ENCODE peak calls at places on chromosomes 2 and 18, in six cellular contexts. One of them, this sample, is unnamed.

GRCh38 chr18:55338955-55339662 is 248.9 kb downstream of the TCF4 start:
- DNase-seq in osteoblast: no peak
- DNase-seq in fibroblast of pulmonary artery: no peak
- DNase-seq in right lobe of liver: no peak
- DNase-seq in mesothelial cell of epicardium: no peak
- DNase-seq in tibial nerve: no peak
- DNase-seq in this sample: peak

GRCh38 chr2:161415041-161415440 is 1.1 kb upstream of the TBR1 start:
- DNase-seq in osteoblast: peak
- DNase-seq in fibroblast of pulmonary artery: no peak
- DNase-seq in right lobe of liver: no peak
- DNase-seq in mesothelial cell of epicardium: peak
- DNase-seq in tibial nerve: no peak
- DNase-seq in this sample: no peak

GRCh38 chr2:26451700-26452099 is 26.2 kb downstream of the OTOF start:
- DNase-seq in osteoblast: no peak
- DNase-seq in fibroblast of pulmonary artery: no peak
- DNase-seq in right lobe of liver: no peak
- DNase-seq in mesothelial cell of epicardium: no peak
- DNase-seq in tibial nerve: no peak
- DNase-seq in this sample: no peak

GRCh38 chr2:46569061-46569560 is 89.7 kb downstream of the TMEM247 start:
- DNase-seq in osteoblast: no peak
- DNase-seq in fibroblast of pulmonary artery: no peak
- DNase-seq in right lobe of liver: no peak
- DNase-seq in mesothelial cell of epicardium: no peak
- DNase-seq in tibial nerve: no peak
- DNase-seq in this sample: peak

GRCh38 chr2:48200591-48201293 is 294.4 kb upstream of the FBXO11 start:
- DNase-seq in osteoblast: no peak
- DNase-seq in fibroblast of pulmonary artery: no peak
- DNase-seq in right lobe of liver: no peak
- DNase-seq in mesothelial cell of epicardium: no peak
- DNase-seq in tibial nerve: no peak
- DNase-seq in this sample: no peak

GRCh38 chr2:233799716-233800115 is 21.6 kb downstream of the MROH2A start:
- DNase-seq in osteoblast: peak
- DNase-seq in fibroblast of pulmonary artery: no peak
- DNase-seq in right lobe of liver: no peak
- DNase-seq in mesothelial cell of epicardium: no peak
- DNase-seq in tibial nerve: no peak
- DNase-seq in this sample: no peak

GRCh38 chr18:47613929-47614328 is 316.5 kb downstream of the SMAD2 start:
- DNase-seq in osteoblast: no peak
- DNase-seq in fibroblast of pulmonary artery: no peak
- DNase-seq in right lobe of liver: no peak
- DNase-seq in mesothelial cell of epicardium: no peak
- DNase-seq in tibial nerve: no peak
- DNase-seq in this sample: no peak

GRCh38 chr2:135803276-135803675 is 33.7 kb downstream of the LCT start:
- DNase-seq in osteoblast: no peak
- DNase-seq in fibroblast of pulmonary artery: no peak
- DNase-seq in right lobe of liver: no peak
- DNase-seq in mesothelial cell of epicardium: no peak
- DNase-seq in tibial nerve: no peak
- DNase-seq in this sample: no peak

GRCh38 chr2:46837112-46837454 is 78.5 kb downstream of the MCFD2 start:
- DNase-seq in osteoblast: no peak
- DNase-seq in fibroblast of pulmonary artery: no peak
- DNase-seq in right lobe of liver: peak
- DNase-seq in mesothelial cell of epicardium: no peak
- DNase-seq in tibial nerve: no peak
- DNase-seq in this sample: no peak

GRCh38 chr2:205906419-205906818 is 179.6 kb downstream of the INO80D start:
- DNase-seq in osteoblast: no peak
- DNase-seq in fibroblast of pulmonary artery: no peak
- DNase-seq in right lobe of liver: no peak
- DNase-seq in mesothelial cell of epicardium: no peak
- DNase-seq in tibial nerve: no peak
- DNase-seq in this sample: no peak

GRCh38 chr2:239726091-239726591 is 299.0 kb downstream of the NDUFA10 start:
- DNase-seq in osteoblast: no peak
- DNase-seq in fibroblast of pulmonary artery: no peak
- DNase-seq in right lobe of liver: no peak
- DNase-seq in mesothelial cell of epicardium: no peak
- DNase-seq in tibial nerve: no peak
- DNase-seq in this sample: no peak

GRCh38 chr18:36397033-36397432 is 99.5 kb downstream of the FHOD3 start:
- DNase-seq in osteoblast: no peak
- DNase-seq in fibroblast of pulmonary artery: no peak
- DNase-seq in right lobe of liver: no peak
- DNase-seq in mesothelial cell of epicardium: no peak
- DNase-seq in tibial nerve: no peak
- DNase-seq in this sample: no peak

GRCh38 chr2:7916670-7917069 is 765.2 kb upstream of the ID2 start:
- DNase-seq in osteoblast: no peak
- DNase-seq in fibroblast of pulmonary artery: no peak
- DNase-seq in right lobe of liver: no peak
- DNase-seq in mesothelial cell of epicardium: no peak
- DNase-seq in tibial nerve: no peak
- DNase-seq in this sample: no peak

GRCh38 chr2:231900486-231900942 is 25.7 kb downstream of the NPPC start:
- DNase-seq in osteoblast: peak
- DNase-seq in fibroblast of pulmonary artery: peak
- DNase-seq in right lobe of liver: peak
- DNase-seq in mesothelial cell of epicardium: peak
- DNase-seq in tibial nerve: peak
- DNase-seq in this sample: peak

GRCh38 chr18:55983433-55983832 is 395.4 kb upstream of the TCF4 start:
- DNase-seq in osteoblast: peak
- DNase-seq in fibroblast of pulmonary artery: no peak
- DNase-seq in right lobe of liver: no peak
- DNase-seq in mesothelial cell of epicardium: no peak
- DNase-seq in tibial nerve: no peak
- DNase-seq in this sample: no peak

GRCh38 chr2:232889876-232890401 is 19.9 kb downstream of the SNORC start:
- DNase-seq in osteoblast: peak
- DNase-seq in fibroblast of pulmonary artery: no peak
- DNase-seq in right lobe of liver: no peak
- DNase-seq in mesothelial cell of epicardium: no peak
- DNase-seq in tibial nerve: no peak
- DNase-seq in this sample: no peak

GRCh38 chr2:160647967-160648685 is 154.5 kb upstream of the RBMS1 start:
- DNase-seq in osteoblast: no peak
- DNase-seq in fibroblast of pulmonary artery: no peak
- DNase-seq in right lobe of liver: no peak
- DNase-seq in mesothelial cell of epicardium: no peak
- DNase-seq in tibial nerve: no peak
- DNase-seq in this sample: no peak

GRCh38 chr2:161976300-161976699 is 97.7 kb downstream of the DPP4 start:
- DNase-seq in osteoblast: no peak
- DNase-seq in fibroblast of pulmonary artery: no peak
- DNase-seq in right lobe of liver: no peak
- DNase-seq in mesothelial cell of epicardium: no peak
- DNase-seq in tibial nerve: no peak
- DNase-seq in this sample: peak

GRCh38 chr2:130917006-130917688 is 80.4 kb downstream of the ARHGEF4 start:
- DNase-seq in osteoblast: peak
- DNase-seq in fibroblast of pulmonary artery: no peak
- DNase-seq in right lobe of liver: no peak
- DNase-seq in mesothelial cell of epicardium: no peak
- DNase-seq in tibial nerve: no peak
- DNase-seq in this sample: no peak

GRCh38 chr18:7575465-7576026 is 8.4 kb downstream of the PTPRM start:
- DNase-seq in osteoblast: peak
- DNase-seq in fibroblast of pulmonary artery: peak
- DNase-seq in right lobe of liver: no peak
- DNase-seq in mesothelial cell of epicardium: no peak
- DNase-seq in tibial nerve: no peak
- DNase-seq in this sample: peak

GRCh38 chr2:75709297-75709696 is 1.4 kb downstream of the GCFC2 start:
- DNase-seq in osteoblast: peak
- DNase-seq in fibroblast of pulmonary artery: no peak
- DNase-seq in right lobe of liver: no peak
- DNase-seq in mesothelial cell of epicardium: no peak
- DNase-seq in tibial nerve: no peak
- DNase-seq in this sample: peak

GRCh38 chr2:160666019-160666676 is 172.5 kb upstream of the RBMS1 start:
- DNase-seq in osteoblast: peak
- DNase-seq in fibroblast of pulmonary artery: peak
- DNase-seq in right lobe of liver: no peak
- DNase-seq in mesothelial cell of epicardium: no peak
- DNase-seq in tibial nerve: no peak
- DNase-seq in this sample: peak

GRCh38 chr2:2874805-2875204 is 502.8 kb downstream of the EIPR1 start:
- DNase-seq in osteoblast: no peak
- DNase-seq in fibroblast of pulmonary artery: no peak
- DNase-seq in right lobe of liver: no peak
- DNase-seq in mesothelial cell of epicardium: no peak
- DNase-seq in tibial nerve: no peak
- DNase-seq in this sample: no peak

GRCh38 chr2:97748397-97748796 is 35.0 kb downstream of the ZAP70 start:
- DNase-seq in osteoblast: peak
- DNase-seq in fibroblast of pulmonary artery: peak
- DNase-seq in right lobe of liver: no peak
- DNase-seq in mesothelial cell of epicardium: no peak
- DNase-seq in tibial nerve: no peak
- DNase-seq in this sample: no peak

GRCh38 chr2:183026424-183026823 is 11.8 kb downstream of the NCKAP1 start:
- DNase-seq in osteoblast: no peak
- DNase-seq in fibroblast of pulmonary artery: no peak
- DNase-seq in right lobe of liver: no peak
- DNase-seq in mesothelial cell of epicardium: no peak
- DNase-seq in tibial nerve: no peak
- DNase-seq in this sample: peak

GRCh38 chr18:32753656-32754221 is 19.1 kb downstream of the KLHL14 start:
- DNase-seq in osteoblast: no peak
- DNase-seq in fibroblast of pulmonary artery: no peak
- DNase-seq in right lobe of liver: no peak
- DNase-seq in mesothelial cell of epicardium: no peak
- DNase-seq in tibial nerve: no peak
- DNase-seq in this sample: no peak

GRCh38 chr2:43218221-43218549 is 8.2 kb downstream of the ZFP36L2 start:
- DNase-seq in osteoblast: peak
- DNase-seq in fibroblast of pulmonary artery: no peak
- DNase-seq in right lobe of liver: no peak
- DNase-seq in mesothelial cell of epicardium: no peak
- DNase-seq in tibial nerve: no peak
- DNase-seq in this sample: peak

GRCh38 chr2:113703404-113704299 is 52.8 kb downstream of the SLC35F5 start:
- DNase-seq in osteoblast: no peak
- DNase-seq in fibroblast of pulmonary artery: no peak
- DNase-seq in right lobe of liver: no peak
- DNase-seq in mesothelial cell of epicardium: no peak
- DNase-seq in tibial nerve: no peak
- DNase-seq in this sample: no peak

GRCh38 chr2:113705982-113706523 is 50.4 kb downstream of the SLC35F5 start:
- DNase-seq in osteoblast: no peak
- DNase-seq in fibroblast of pulmonary artery: no peak
- DNase-seq in right lobe of liver: no peak
- DNase-seq in mesothelial cell of epicardium: no peak
- DNase-seq in tibial nerve: no peak
- DNase-seq in this sample: no peak

GRCh38 chr2:113697516-113697915 is 58.9 kb downstream of the SLC35F5 start:
- DNase-seq in osteoblast: no peak
- DNase-seq in fibroblast of pulmonary artery: no peak
- DNase-seq in right lobe of liver: no peak
- DNase-seq in mesothelial cell of epicardium: no peak
- DNase-seq in tibial nerve: no peak
- DNase-seq in this sample: no peak

GRCh38 chr2:113699048-113699447 is 57.4 kb downstream of the SLC35F5 start:
- DNase-seq in osteoblast: peak
- DNase-seq in fibroblast of pulmonary artery: no peak
- DNase-seq in right lobe of liver: no peak
- DNase-seq in mesothelial cell of epicardium: no peak
- DNase-seq in tibial nerve: no peak
- DNase-seq in this sample: no peak

GRCh38 chr2:113700186-113700841 is 56.1 kb downstream of the SLC35F5 start:
- DNase-seq in osteoblast: peak
- DNase-seq in fibroblast of pulmonary artery: peak
- DNase-seq in right lobe of liver: no peak
- DNase-seq in mesothelial cell of epicardium: no peak
- DNase-seq in tibial nerve: no peak
- DNase-seq in this sample: peak
- TF ChIP-seq CTCF in osteoblast: peak
- TF ChIP-seq CTCF in fibroblast of pulmonary artery: no peak
- TF ChIP-seq CTCF in right lobe of liver: peak
- TF ChIP-seq CTCF in mesothelial cell of epicardium: no peak
- TF ChIP-seq CTCF in tibial nerve: no peak
- TF ChIP-seq CTCF in this sample: no peak

GRCh38 chr2:106572541-106573148 is 85.5 kb downstream of the CD8B2 start:
- DNase-seq in osteoblast: no peak
- DNase-seq in fibroblast of pulmonary artery: no peak
- DNase-seq in right lobe of liver: no peak
- DNase-seq in mesothelial cell of epicardium: no peak
- DNase-seq in tibial nerve: no peak
- DNase-seq in this sample: no peak
- TF ChIP-seq CTCF in osteoblast: peak
- TF ChIP-seq CTCF in fibroblast of pulmonary artery: peak
- TF ChIP-seq CTCF in right lobe of liver: peak
- TF ChIP-seq CTCF in mesothelial cell of epicardium: peak
- TF ChIP-seq CTCF in tibial nerve: peak
- TF ChIP-seq CTCF in this sample: peak

GRCh38 chr2:30472326-30472725 is 25.3 kb downstream of the LCLAT1 start:
- DNase-seq in osteoblast: no peak
- DNase-seq in fibroblast of pulmonary artery: no peak
- DNase-seq in right lobe of liver: no peak
- DNase-seq in mesothelial cell of epicardium: no peak
- DNase-seq in tibial nerve: no peak
- DNase-seq in this sample: peak

GRCh38 chr2:30480703-30481322 is 33.8 kb downstream of the LCLAT1 start:
- DNase-seq in osteoblast: no peak
- DNase-seq in fibroblast of pulmonary artery: no peak
- DNase-seq in right lobe of liver: no peak
- DNase-seq in mesothelial cell of epicardium: no peak
- DNase-seq in tibial nerve: no peak
- DNase-seq in this sample: no peak

GRCh38 chr2:30470426-30470825 is 23.4 kb downstream of the LCLAT1 start:
- DNase-seq in osteoblast: no peak
- DNase-seq in fibroblast of pulmonary artery: no peak
- DNase-seq in right lobe of liver: no peak
- DNase-seq in mesothelial cell of epicardium: no peak
- DNase-seq in tibial nerve: no peak
- DNase-seq in this sample: peak

GRCh38 chr2:30476636-30477035 is 29.6 kb downstream of the LCLAT1 start:
- DNase-seq in osteoblast: no peak
- DNase-seq in fibroblast of pulmonary artery: no peak
- DNase-seq in right lobe of liver: no peak
- DNase-seq in mesothelial cell of epicardium: no peak
- DNase-seq in tibial nerve: no peak
- DNase-seq in this sample: no peak

GRCh38 chr2:30475542-30475941 is 28.5 kb downstream of the LCLAT1 start:
- DNase-seq in osteoblast: no peak
- DNase-seq in fibroblast of pulmonary artery: no peak
- DNase-seq in right lobe of liver: no peak
- DNase-seq in mesothelial cell of epicardium: no peak
- DNase-seq in tibial nerve: no peak
- DNase-seq in this sample: no peak
- TF ChIP-seq CTCF in osteoblast: peak
- TF ChIP-seq CTCF in fibroblast of pulmonary artery: no peak
- TF ChIP-seq CTCF in right lobe of liver: peak
- TF ChIP-seq CTCF in mesothelial cell of epicardium: no peak
- TF ChIP-seq CTCF in tibial nerve: no peak
- TF ChIP-seq CTCF in this sample: no peak

GRCh38 chr2:149585317-149585885 is 2.2 kb downstream of the MMADHC start:
- DNase-seq in osteoblast: no peak
- DNase-seq in fibroblast of pulmonary artery: no peak
- DNase-seq in right lobe of liver: no peak
- DNase-seq in mesothelial cell of epicardium: no peak
- DNase-seq in tibial nerve: no peak
- DNase-seq in this sample: no peak
- TF ChIP-seq CTCF in osteoblast: no peak
- TF ChIP-seq CTCF in fibroblast of pulmonary artery: no peak
- TF ChIP-seq CTCF in right lobe of liver: no peak
- TF ChIP-seq CTCF in mesothelial cell of epicardium: no peak
- TF ChIP-seq CTCF in tibial nerve: no peak
- TF ChIP-seq CTCF in this sample: no peak